ENCODE peak calls at places on chromosomes 4 and X, in eight cellular contexts. One of them, this sample, is unnamed.

GRCh38 chrX:79182616-79183015 is 38.1 kb downstream of the GPR174 start:
- DNase-seq in right lobe of liver: no peak
- DNase-seq in sigmoid colon: no peak
- DNase-seq in endodermal cell: no peak
- DNase-seq in psoas muscle: no peak
- DNase-seq in heart left ventricle: no peak
- DNase-seq in dorsolateral prefrontal cortex: no peak
- DNase-seq in IMR-90: no peak
- DNase-seq in this sample: no peak

GRCh38 chrX:155888139-155888538 is 7.0 kb downstream of the VAMP7 start:
- DNase-seq in psoas muscle: no peak
- DNase-seq in heart left ventricle: no peak
- DNase-seq in dorsolateral prefrontal cortex: no peak
- DNase-seq in endodermal cell: no peak
- DNase-seq in IMR-90: peak
- DNase-seq in right lobe of liver: no peak
- DNase-seq in sigmoid colon: no peak
- DNase-seq in this sample: no peak

GRCh38 chr4:161581262-161581661 is 582.5 kb downstream of the FSTL5 start:
- DNase-seq in dorsolateral prefrontal cortex: no peak
- DNase-seq in endodermal cell: no peak
- DNase-seq in psoas muscle: no peak
- DNase-seq in IMR-90: no peak
- DNase-seq in right lobe of liver: no peak
- DNase-seq in sigmoid colon: no peak
- DNase-seq in heart left ventricle: no peak
- DNase-seq in this sample: no peak

GRCh38 chr4:1872918-1873269 is 1.7 kb downstream of the NSD2 start:
- DNase-seq in dorsolateral prefrontal cortex: no peak
- DNase-seq in endodermal cell: no peak
- DNase-seq in right lobe of liver: no peak
- DNase-seq in heart left ventricle: no peak
- DNase-seq in psoas muscle: no peak
- DNase-seq in sigmoid colon: no peak
- DNase-seq in IMR-90: peak
- DNase-seq in this sample: no peak

GRCh38 chrX:153645151-153645550 is 1.9 kb upstream of the DUSP9 start:
- DNase-seq in endodermal cell: peak
- DNase-seq in sigmoid colon: peak
- DNase-seq in heart left ventricle: peak
- DNase-seq in dorsolateral prefrontal cortex: no peak
- DNase-seq in IMR-90: no peak
- DNase-seq in psoas muscle: no peak
- DNase-seq in right lobe of liver: no peak
- DNase-seq in this sample: peak

GRCh38 chr4:37540486-37540885 is 145.7 kb downstream of the RELL1 start:
- DNase-seq in heart left ventricle: no peak
- DNase-seq in psoas muscle: no peak
- DNase-seq in dorsolateral prefrontal cortex: no peak
- DNase-seq in endodermal cell: peak
- DNase-seq in right lobe of liver: no peak
- DNase-seq in IMR-90: no peak
- DNase-seq in sigmoid colon: no peak
- DNase-seq in this sample: no peak

GRCh38 chr4:30443289-30443688 is 276.9 kb upstream of the PCDH7 start:
- DNase-seq in heart left ventricle: no peak
- DNase-seq in IMR-90: no peak
- DNase-seq in sigmoid colon: no peak
- DNase-seq in psoas muscle: no peak
- DNase-seq in right lobe of liver: no peak
- DNase-seq in dorsolateral prefrontal cortex: no peak
- DNase-seq in endodermal cell: peak
- DNase-seq in this sample: no peak

GRCh38 chrX:110509778-110510510 is 151.3 kb downstream of the RTL9 start:
- DNase-seq in sigmoid colon: no peak
- DNase-seq in psoas muscle: no peak
- DNase-seq in IMR-90: no peak
- DNase-seq in dorsolateral prefrontal cortex: no peak
- DNase-seq in heart left ventricle: no peak
- DNase-seq in right lobe of liver: no peak
- DNase-seq in endodermal cell: peak
- DNase-seq in this sample: no peak

GRCh38 chrX:123525131-123525725 is 207.6 kb downstream of the THOC2 start:
- DNase-seq in psoas muscle: no peak
- DNase-seq in sigmoid colon: no peak
- DNase-seq in endodermal cell: no peak
- DNase-seq in IMR-90: no peak
- DNase-seq in dorsolateral prefrontal cortex: no peak
- DNase-seq in right lobe of liver: no peak
- DNase-seq in heart left ventricle: no peak
- DNase-seq in this sample: no peak

GRCh38 chr4:148273501-148273986 is 168.7 kb downstream of the NR3C2 start:
- DNase-seq in psoas muscle: no peak
- DNase-seq in heart left ventricle: peak
- DNase-seq in IMR-90: no peak
- DNase-seq in endodermal cell: peak
- DNase-seq in dorsolateral prefrontal cortex: no peak
- DNase-seq in right lobe of liver: peak
- DNase-seq in sigmoid colon: no peak
- DNase-seq in this sample: peak

GRCh38 chr4:139642364-139642763 is 23.3 kb upstream of the MGST2 start:
- DNase-seq in IMR-90: peak
- DNase-seq in endodermal cell: no peak
- DNase-seq in right lobe of liver: no peak
- DNase-seq in heart left ventricle: no peak
- DNase-seq in sigmoid colon: no peak
- DNase-seq in dorsolateral prefrontal cortex: no peak
- DNase-seq in psoas muscle: no peak
- DNase-seq in this sample: no peak

GRCh38 chr4:40991908-40992307 is 222.4 kb downstream of the APBB2 start:
- DNase-seq in sigmoid colon: no peak
- DNase-seq in IMR-90: no peak
- DNase-seq in psoas muscle: no peak
- DNase-seq in right lobe of liver: no peak
- DNase-seq in endodermal cell: no peak
- DNase-seq in dorsolateral prefrontal cortex: no peak
- DNase-seq in heart left ventricle: no peak
- DNase-seq in this sample: no peak

GRCh38 chr4:153234923-153235322 is 30.7 kb downstream of the TRIM2 start:
- DNase-seq in sigmoid colon: no peak
- DNase-seq in endodermal cell: no peak
- DNase-seq in heart left ventricle: no peak
- DNase-seq in psoas muscle: no peak
- DNase-seq in right lobe of liver: no peak
- DNase-seq in dorsolateral prefrontal cortex: no peak
- DNase-seq in IMR-90: peak
- DNase-seq in this sample: no peak

GRCh38 chr4:98283219-98284199 is 22.3 kb downstream of the RAP1GDS1 start:
- DNase-seq in endodermal cell: no peak
- DNase-seq in sigmoid colon: no peak
- DNase-seq in psoas muscle: no peak
- DNase-seq in dorsolateral prefrontal cortex: no peak
- DNase-seq in IMR-90: peak
- DNase-seq in right lobe of liver: no peak
- DNase-seq in heart left ventricle: no peak
- DNase-seq in this sample: no peak

DNA sequence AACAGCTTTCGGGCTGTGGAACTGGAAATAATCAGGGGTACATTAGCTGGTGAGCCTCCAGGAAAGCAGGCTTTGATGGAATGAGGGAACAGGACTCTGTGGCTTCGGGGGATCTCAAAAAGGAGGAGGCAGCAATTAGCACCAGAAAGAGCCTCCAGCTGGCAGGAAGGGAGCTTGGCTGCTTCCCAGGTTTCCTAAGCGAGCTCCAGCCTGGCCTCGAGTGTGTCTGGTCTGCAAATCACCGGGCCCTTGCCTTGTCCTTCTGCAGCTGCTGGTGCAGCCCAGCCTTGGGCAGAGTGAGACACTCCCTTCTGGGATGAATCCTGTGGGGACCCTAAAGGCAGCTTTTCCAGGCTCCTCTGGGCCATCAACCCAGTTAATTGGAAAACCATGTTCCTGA is 10.7 kb upstream of the PDHA1 start:
- DNase-seq in IMR-90: peak
- DNase-seq in sigmoid colon: no peak
- DNase-seq in right lobe of liver: peak
- DNase-seq in psoas muscle: peak
- DNase-seq in dorsolateral prefrontal cortex: peak
- DNase-seq in heart left ventricle: peak
- DNase-seq in endodermal cell: peak
- DNase-seq in this sample: no peak
- H3K4me3 ChIP-seq in IMR-90: no peak
- H3K4me3 ChIP-seq in sigmoid colon: no peak
- H3K4me3 ChIP-seq in right lobe of liver: no peak
- H3K4me3 ChIP-seq in psoas muscle: no peak
- H3K4me3 ChIP-seq in dorsolateral prefrontal cortex: no peak
- H3K4me3 ChIP-seq in heart left ventricle: no peak
- H3K4me3 ChIP-seq in endodermal cell: no peak
- H3K4me3 ChIP-seq in this sample: no peak

DNA sequence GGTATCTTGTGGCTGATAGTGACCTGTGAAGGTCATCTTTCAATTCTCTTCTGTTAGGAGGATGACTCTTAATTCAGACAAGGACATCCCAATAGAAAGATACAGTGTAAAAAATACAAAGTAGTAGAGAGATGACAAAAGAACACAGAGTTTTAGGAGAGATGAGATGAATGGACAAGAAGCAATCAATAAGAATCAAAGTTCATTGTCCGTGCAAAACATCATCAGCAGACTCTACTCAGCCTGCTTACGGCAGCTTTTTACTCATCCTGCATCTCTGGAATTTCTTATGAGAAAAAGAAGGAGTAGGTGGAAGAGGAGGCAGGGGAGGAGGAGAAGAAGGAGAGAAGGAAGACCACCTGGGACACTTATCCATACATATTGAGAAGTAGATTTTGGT is 2131.7 kb downstream of the ARAP2 start:
- DNase-seq in endodermal cell: no peak
- DNase-seq in heart left ventricle: no peak
- DNase-seq in dorsolateral prefrontal cortex: no peak
- DNase-seq in right lobe of liver: no peak
- DNase-seq in psoas muscle: no peak
- DNase-seq in sigmoid colon: no peak
- DNase-seq in IMR-90: no peak
- DNase-seq in this sample: no peak
- TF ChIP-seq CTCF in endodermal cell: no peak
- TF ChIP-seq CTCF in heart left ventricle: no peak
- TF ChIP-seq CTCF in dorsolateral prefrontal cortex: no peak
- TF ChIP-seq CTCF in right lobe of liver: no peak
- TF ChIP-seq CTCF in psoas muscle: no peak
- TF ChIP-seq CTCF in sigmoid colon: no peak
- TF ChIP-seq CTCF in IMR-90: no peak
- TF ChIP-seq CTCF in this sample: no peak

DNA sequence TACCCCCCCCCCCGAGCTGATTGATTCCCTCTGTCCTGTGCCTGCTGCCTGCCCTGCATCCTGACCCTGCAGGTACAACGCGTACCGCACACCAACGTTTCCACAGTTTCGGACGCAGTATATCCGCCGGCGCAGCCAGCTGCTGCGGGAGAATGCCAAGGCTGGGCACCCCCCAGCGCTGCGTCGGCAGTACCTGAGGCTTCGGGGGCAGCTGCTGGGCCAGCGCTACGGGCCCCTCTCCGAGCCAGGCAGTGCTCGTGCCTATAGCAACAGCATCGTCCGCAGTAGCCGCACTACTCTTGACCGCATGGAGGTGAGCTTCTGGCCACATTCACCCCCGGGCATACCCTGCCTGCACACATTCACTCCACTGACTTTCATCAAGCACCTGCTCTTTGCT is 1.4 kb downstream of the WDR13 start:
- DNase-seq in psoas muscle: no peak
- DNase-seq in IMR-90: no peak
- DNase-seq in endodermal cell: no peak
- DNase-seq in heart left ventricle: no peak
- DNase-seq in dorsolateral prefrontal cortex: no peak
- DNase-seq in sigmoid colon: no peak
- DNase-seq in right lobe of liver: no peak
- DNase-seq in this sample: no peak
- H3K27ac ChIP-seq in psoas muscle: no peak
- H3K27ac ChIP-seq in IMR-90: peak
- H3K27ac ChIP-seq in endodermal cell: no peak
- H3K27ac ChIP-seq in heart left ventricle: peak
- H3K27ac ChIP-seq in dorsolateral prefrontal cortex: peak
- H3K27ac ChIP-seq in sigmoid colon: no peak
- H3K27ac ChIP-seq in right lobe of liver: no peak
- H3K27ac ChIP-seq in this sample: no peak

GRCh38 chr4:163392328-163392727 is 48.6 kb downstream of the NPY5R start:
- DNase-seq in sigmoid colon: no peak
- DNase-seq in dorsolateral prefrontal cortex: no peak
- DNase-seq in endodermal cell: no peak
- DNase-seq in IMR-90: no peak
- DNase-seq in heart left ventricle: no peak
- DNase-seq in right lobe of liver: no peak
- DNase-seq in psoas muscle: no peak
- DNase-seq in this sample: no peak

GRCh38 chr4:163398238-163398637 is 54.5 kb downstream of the NPY5R start:
- DNase-seq in IMR-90: no peak
- DNase-seq in sigmoid colon: no peak
- DNase-seq in heart left ventricle: no peak
- DNase-seq in psoas muscle: no peak
- DNase-seq in right lobe of liver: no peak
- DNase-seq in endodermal cell: no peak
- DNase-seq in dorsolateral prefrontal cortex: no peak
- DNase-seq in this sample: no peak

GRCh38 chr4:163395055-163395454 is 51.4 kb downstream of the NPY5R start:
- DNase-seq in heart left ventricle: no peak
- DNase-seq in psoas muscle: no peak
- DNase-seq in sigmoid colon: no peak
- DNase-seq in right lobe of liver: no peak
- DNase-seq in IMR-90: peak
- DNase-seq in endodermal cell: no peak
- DNase-seq in dorsolateral prefrontal cortex: no peak
- DNase-seq in this sample: no peak

GRCh38 chr4:163393471-163393870 is 49.8 kb downstream of the NPY5R start:
- DNase-seq in IMR-90: no peak
- DNase-seq in psoas muscle: no peak
- DNase-seq in heart left ventricle: no peak
- DNase-seq in endodermal cell: no peak
- DNase-seq in right lobe of liver: no peak
- DNase-seq in sigmoid colon: no peak
- DNase-seq in dorsolateral prefrontal cortex: no peak
- DNase-seq in this sample: no peak

GRCh38 chr4:163395758-163396157 is 52.1 kb downstream of the NPY5R start:
- DNase-seq in endodermal cell: no peak
- DNase-seq in dorsolateral prefrontal cortex: no peak
- DNase-seq in sigmoid colon: no peak
- DNase-seq in heart left ventricle: no peak
- DNase-seq in psoas muscle: no peak
- DNase-seq in IMR-90: no peak
- DNase-seq in right lobe of liver: no peak
- DNase-seq in this sample: no peak
- H3K4me3 ChIP-seq in endodermal cell: no peak
- H3K4me3 ChIP-seq in dorsolateral prefrontal cortex: no peak
- H3K4me3 ChIP-seq in sigmoid colon: no peak
- H3K4me3 ChIP-seq in heart left ventricle: peak
- H3K4me3 ChIP-seq in psoas muscle: no peak
- H3K4me3 ChIP-seq in IMR-90: peak
- H3K4me3 ChIP-seq in right lobe of liver: no peak
- H3K4me3 ChIP-seq in this sample: no peak